ENCODE peak calls at places on chromosomes 7 and 10, in five cellular contexts. One of them, this sample, is unnamed.

GRCh38 chr10:35890970-35891330 is 248.9 kb upstream of the FZD8 start:
- DNase-seq in sigmoid colon: no peak
- DNase-seq in SK-N-SH: no peak
- DNase-seq in HCT116: no peak
- DNase-seq in breast epithelium: no peak
- DNase-seq in this sample: no peak

GRCh38 chr10:103806376-103807320 is 48.7 kb downstream of the SH3PXD2A start:
- DNase-seq in breast epithelium: no peak
- DNase-seq in sigmoid colon: no peak
- DNase-seq in HCT116: no peak
- DNase-seq in SK-N-SH: no peak
- DNase-seq in this sample: no peak

GRCh38 chr7:7292608-7293007 is 110.3 kb downstream of the C1GALT1 start:
- DNase-seq in breast epithelium: no peak
- DNase-seq in SK-N-SH: no peak
- DNase-seq in HCT116: no peak
- DNase-seq in sigmoid colon: no peak
- DNase-seq in this sample: no peak

GRCh38 chr10:102157224-102157623 is 5.0 kb downstream of the NOLC1 start:
- DNase-seq in breast epithelium: no peak
- DNase-seq in sigmoid colon: no peak
- DNase-seq in SK-N-SH: no peak
- DNase-seq in HCT116: no peak
- DNase-seq in this sample: no peak

GRCh38 chr10:106540606-106541005 is 623.9 kb downstream of the SORCS1 start:
- DNase-seq in HCT116: no peak
- DNase-seq in SK-N-SH: no peak
- DNase-seq in breast epithelium: no peak
- DNase-seq in sigmoid colon: no peak
- DNase-seq in this sample: no peak

GRCh38 chr10:69583106-69583505 is 9.9 kb upstream of the NEUROG3 start:
- DNase-seq in sigmoid colon: no peak
- DNase-seq in SK-N-SH: no peak
- DNase-seq in breast epithelium: no peak
- DNase-seq in HCT116: no peak
- DNase-seq in this sample: no peak

GRCh38 chr10:103918053-103918846 is at the start of gene STN1:
- DNase-seq in SK-N-SH: peak; percentile 99
- DNase-seq in breast epithelium: peak; percentile 94
- DNase-seq in sigmoid colon: peak; percentile 99
- DNase-seq in HCT116: peak; percentile 97
- DNase-seq in this sample: peak; percentile 98

GRCh38 chr7:19401461-19401860 is 256.2 kb upstream of the FERD3L start:
- DNase-seq in sigmoid colon: no peak
- DNase-seq in SK-N-SH: no peak
- DNase-seq in breast epithelium: no peak
- DNase-seq in HCT116: no peak
- DNase-seq in this sample: no peak

GRCh38 chr7:100119075-100119700 is at the start of the genes CNPY4 and TAF6:
- DNase-seq in SK-N-SH: peak; percentile 100
- DNase-seq in breast epithelium: peak; percentile 93
- DNase-seq in HCT116: peak; percentile 94
- DNase-seq in sigmoid colon: peak; percentile 98
- DNase-seq in this sample: peak; percentile 97

GRCh38 chr7:132234751-132235150 is 341.5 kb downstream of the PLXNA4 start:
- DNase-seq in breast epithelium: no peak
- DNase-seq in HCT116: no peak
- DNase-seq in SK-N-SH: no peak
- DNase-seq in sigmoid colon: no peak
- DNase-seq in this sample: no peak

GRCh38 chr7:128350708-128351295 is 7.1 kb upstream of the RBM28 start:
- DNase-seq in SK-N-SH: peak; percentile 41
- DNase-seq in sigmoid colon: no peak
- DNase-seq in HCT116: no peak
- DNase-seq in breast epithelium: no peak
- DNase-seq in this sample: no peak

GRCh38 chr10:93199221-93199681 is 125.6 kb downstream of the CYP26A1 start:
- DNase-seq in sigmoid colon: peak; percentile 86
- DNase-seq in HCT116: no peak
- DNase-seq in SK-N-SH: no peak
- DNase-seq in breast epithelium: peak; percentile 73
- DNase-seq in this sample: no peak

GRCh38 chr7:64888561-64888900 is 14.5 kb upstream of the ZNF273 start:
- DNase-seq in breast epithelium: no peak
- DNase-seq in HCT116: no peak
- DNase-seq in SK-N-SH: peak; percentile 31
- DNase-seq in sigmoid colon: no peak
- DNase-seq in this sample: no peak

GRCh38 chr10:13993169-13993568 is 337.6 kb downstream of the FRMD4A start:
- DNase-seq in HCT116: no peak
- DNase-seq in sigmoid colon: peak; percentile 87
- DNase-seq in breast epithelium: peak; percentile 89
- DNase-seq in SK-N-SH: no peak
- DNase-seq in this sample: no peak

GRCh38 chr10:13990918-13991317 is 339.8 kb downstream of the FRMD4A start:
- DNase-seq in sigmoid colon: no peak
- DNase-seq in breast epithelium: peak; percentile 39
- DNase-seq in HCT116: no peak
- DNase-seq in SK-N-SH: no peak
- DNase-seq in this sample: no peak

GRCh38 chr10:13991353-13991752 is 339.4 kb downstream of the FRMD4A start:
- DNase-seq in breast epithelium: peak; percentile 57
- DNase-seq in SK-N-SH: no peak
- DNase-seq in sigmoid colon: no peak
- DNase-seq in HCT116: no peak
- DNase-seq in this sample: no peak

GRCh38 chr10:13989616-13990015 is 341.1 kb downstream of the FRMD4A start:
- DNase-seq in sigmoid colon: no peak
- DNase-seq in HCT116: no peak
- DNase-seq in breast epithelium: no peak
- DNase-seq in SK-N-SH: no peak
- DNase-seq in this sample: no peak

DNA sequence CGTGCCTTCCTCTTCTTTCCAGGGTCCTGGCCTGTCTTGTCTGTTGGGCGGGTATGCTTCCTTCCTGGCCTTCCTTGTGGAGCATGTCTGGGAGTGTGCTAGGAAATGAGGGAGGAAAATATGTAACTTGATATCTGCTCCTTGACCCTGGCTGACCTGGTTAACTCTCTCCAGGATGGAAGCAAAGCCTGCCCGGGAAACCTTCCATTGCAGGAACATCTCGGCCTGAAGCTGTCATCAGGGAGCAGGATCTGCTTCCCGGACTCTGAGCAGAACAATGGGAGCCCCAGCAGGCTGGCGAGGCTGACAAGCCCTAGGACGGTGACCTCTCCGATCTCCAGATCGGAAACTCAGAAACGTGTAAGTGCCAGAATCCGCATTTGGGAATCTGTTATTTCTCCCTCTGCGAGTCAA is 340.3 kb downstream of the FRMD4A start:
- DNase-seq in HCT116: no peak
- DNase-seq in SK-N-SH: no peak
- DNase-seq in breast epithelium: no peak
- DNase-seq in sigmoid colon: peak; percentile 70
- DNase-seq in this sample: no peak
- TF ChIP-seq POLR2AphosphoS5 in HCT116: no peak
- TF ChIP-seq POLR2AphosphoS5 in SK-N-SH: no peak
- TF ChIP-seq POLR2AphosphoS5 in breast epithelium: peak; percentile 32
- TF ChIP-seq POLR2AphosphoS5 in sigmoid colon: peak; percentile 42
- TF ChIP-seq POLR2AphosphoS5 in this sample: no peak

GRCh38 chr7:32357535-32358277 is 132.5 kb downstream of the LSM5 start:
- DNase-seq in HCT116: peak; percentile 8
- DNase-seq in breast epithelium: no peak
- DNase-seq in SK-N-SH: no peak
- DNase-seq in sigmoid colon: no peak
- DNase-seq in this sample: no peak
- H3K4me1 ChIP-seq in HCT116: no peaks in the 10 kb centered on the region
- H3K4me1 ChIP-seq in breast epithelium: no peaks in the 10 kb centered on the region
- H3K4me1 ChIP-seq in SK-N-SH: no peaks in the 10 kb centered on the region
- H3K4me1 ChIP-seq in sigmoid colon: no peaks in the 10 kb centered on the region
- H3K4me1 ChIP-seq in this sample: no peaks in the 10 kb centered on the region

GRCh38 chr7:98285132-98286092 is 3.9 kb downstream of the BRI3 start:
- DNase-seq in HCT116: no peak
- DNase-seq in SK-N-SH: peak; percentile 29
- DNase-seq in sigmoid colon: no peak
- DNase-seq in breast epithelium: no peak
- DNase-seq in this sample: no peak

GRCh38 chr7:98286093-98286525 is 4.6 kb downstream of the BRI3 start:
- DNase-seq in sigmoid colon: peak; percentile 84
- DNase-seq in breast epithelium: peak; percentile 59
- DNase-seq in HCT116: peak; percentile 68
- DNase-seq in SK-N-SH: peak; percentile 33
- DNase-seq in this sample: peak; percentile 89

GRCh38 chr7:98283127-98283886 is 1.8 kb downstream of the BRI3 start:
- DNase-seq in breast epithelium: no peak
- DNase-seq in HCT116: no peak
- DNase-seq in sigmoid colon: peak; percentile 77
- DNase-seq in SK-N-SH: peak; percentile 26
- DNase-seq in this sample: no peak

GRCh38 chr7:98283887-98284222 is 2.4 kb downstream of the BRI3 start:
- DNase-seq in breast epithelium: no peak
- DNase-seq in SK-N-SH: no peak
- DNase-seq in HCT116: no peak
- DNase-seq in sigmoid colon: no peak
- DNase-seq in this sample: no peak

DNA sequence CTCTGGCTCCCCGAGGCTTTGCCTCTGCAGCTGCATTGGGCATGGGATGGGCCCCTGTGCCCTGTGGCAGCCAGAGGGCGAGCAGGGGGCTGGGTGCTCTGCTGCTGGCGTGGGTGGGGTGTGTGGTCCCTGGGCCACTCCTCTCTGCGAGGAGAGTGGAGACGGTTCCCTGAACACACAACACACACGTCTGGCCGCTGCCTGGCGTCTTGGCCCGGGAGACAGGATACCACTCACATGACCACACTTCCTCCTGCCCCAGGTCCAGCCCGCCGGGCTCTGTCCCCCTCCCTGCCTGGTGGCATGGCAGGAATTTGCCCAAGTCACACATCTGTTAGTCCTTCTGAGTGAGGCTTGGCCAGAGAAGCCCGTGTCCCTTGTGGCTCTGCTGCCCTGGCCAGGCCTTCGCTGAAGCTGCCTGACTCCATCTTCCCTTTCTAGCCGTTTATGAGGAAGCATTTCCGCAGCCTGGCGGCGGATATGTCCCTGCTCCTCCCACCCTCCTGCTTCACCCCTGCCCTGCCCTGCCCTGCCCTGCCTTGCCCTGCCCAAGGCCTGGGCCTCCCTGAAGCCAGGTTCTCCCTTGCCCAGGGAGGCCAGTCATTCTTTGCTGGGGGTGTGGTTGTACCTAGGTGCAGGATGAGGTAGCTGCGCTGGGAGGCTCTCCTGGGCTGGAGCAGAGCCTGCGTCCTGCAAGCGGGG is 3.0 kb downstream of the BRI3 start:
- DNase-seq in breast epithelium: peak; percentile 59
- DNase-seq in SK-N-SH: peak; percentile 74
- DNase-seq in HCT116: no peak
- DNase-seq in sigmoid colon: peak; percentile 88
- DNase-seq in this sample: no peak
- TF ChIP-seq POLR2AphosphoS5 in breast epithelium: no peak
- TF ChIP-seq POLR2AphosphoS5 in SK-N-SH: no peak
- TF ChIP-seq POLR2AphosphoS5 in HCT116: peak; percentile 30
- TF ChIP-seq POLR2AphosphoS5 in sigmoid colon: peak; percentile 67
- TF ChIP-seq POLR2AphosphoS5 in this sample: peak; percentile 50

GRCh38 chr7:116213361-116214155 is 3.2 kb downstream of the TES start:
- DNase-seq in sigmoid colon: no peak
- DNase-seq in breast epithelium: peak; percentile 55
- DNase-seq in SK-N-SH: no peak
- DNase-seq in HCT116: no peak
- DNase-seq in this sample: no peak

GRCh38 chr7:116216956-116217570 is 6.7 kb downstream of the TES start:
- DNase-seq in HCT116: no peak
- DNase-seq in breast epithelium: no peak
- DNase-seq in SK-N-SH: no peak
- DNase-seq in sigmoid colon: no peak
- DNase-seq in this sample: no peak

GRCh38 chr7:116212859-116213258 is 2.5 kb downstream of the TES start:
- DNase-seq in breast epithelium: no peak
- DNase-seq in SK-N-SH: no peak
- DNase-seq in HCT116: no peak
- DNase-seq in sigmoid colon: no peak
- DNase-seq in this sample: no peak

GRCh38 chr7:116215550-116215949 is 5.2 kb downstream of the TES start:
- DNase-seq in breast epithelium: no peak
- DNase-seq in SK-N-SH: no peak
- DNase-seq in HCT116: no peak
- DNase-seq in sigmoid colon: no peak
- DNase-seq in this sample: no peak

DNA sequence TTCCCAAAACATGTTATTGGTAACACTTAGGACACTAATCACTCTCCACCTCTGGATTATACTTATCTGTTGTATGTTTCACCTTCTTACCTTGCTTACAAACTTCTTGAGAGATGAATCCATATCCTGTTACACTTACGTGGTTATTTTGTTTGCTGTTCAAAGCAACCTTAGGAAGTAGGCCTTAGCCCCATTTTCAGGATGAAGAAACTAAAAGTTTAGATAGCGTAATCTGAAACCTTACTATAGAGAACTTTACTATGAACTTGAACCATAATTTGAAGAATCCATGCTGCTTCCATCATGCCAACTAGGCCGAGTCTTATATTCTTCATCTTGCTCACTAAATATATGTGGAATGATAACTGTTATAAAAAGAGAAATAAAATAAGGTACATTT is 4.6 kb downstream of the TES start:
- DNase-seq in breast epithelium: no peak
- DNase-seq in SK-N-SH: no peak
- DNase-seq in sigmoid colon: no peak
- DNase-seq in HCT116: no peak
- DNase-seq in this sample: no peak
- H3K4me1 ChIP-seq in breast epithelium: peaks cover 14% of the 10 kb centered on the region
- H3K4me1 ChIP-seq in SK-N-SH: peaks cover 9% of the 10 kb centered on the region
- H3K4me1 ChIP-seq in sigmoid colon: peaks cover 65% of the 10 kb centered on the region
- H3K4me1 ChIP-seq in HCT116: peaks cover 86% of the 10 kb centered on the region
- H3K4me1 ChIP-seq in this sample: peaks cover 50% of the 10 kb centered on the region

This sample was measured in suprapubic skin.